ENCODE peak calls at places on chromosomes 3 and 15, in six cellular contexts. O, J, V, E, B and C are unnamed samples.

GRCh38 chr15:101469520-101470288 is 19.8 kb downstream of the PCSK6 start:
- DNase-seq in O (no peak), J (no peak), V (no peak), E (peak; percentile 52), B (no peak), C (no peak)

GRCh38 chr3:116806351-116806750 is 96.8 kb downstream of the TUSC7 start:
- DNase-seq in O (no peak), J (no peak), V (no peak), E (no peak), B (no peak), C (no peak)

GRCh38 chr15:51727141-51727897 is 10.1 kb downstream of the LYSMD2 start:
- DNase-seq in O (no peak), J (no peak), V (no peak), E (no peak), B (no peak), C (no peak)

GRCh38 chr3:79086514-79086913 is 681.3 kb downstream of the ROBO1 start:
- DNase-seq in O (peak; percentile 8), J (peak; percentile 31), V (peak; percentile 63), E (peak; percentile 62), B (peak; percentile 32), C (no peak)

GRCh38 chr15:42159381-42160015 is 3.1 kb upstream of the PLA2G4F start:
- DNase-seq in O (no peak), J (peak; percentile 26), V (no peak), E (no peak), B (no peak), C (no peak)

GRCh38 chr3:36729204-36730056 is 34.9 kb downstream of the DCLK3 start:
- DNase-seq in O (peak; percentile 39), J (no peak), V (no peak), E (no peak), B (peak; percentile 27), C (no peak)

GRCh38 chr3:112303811-112304325 is 9.9 kb upstream of the SLC9C1 start:
- DNase-seq in O (no peak), J (no peak), V (peak; percentile 51), E (no peak), B (no peak), C (no peak)

GRCh38 chr3:50411229-50411628 is 51.9 kb upstream of the TMEM115 start:
- DNase-seq in O (no peak), J (no peak), V (no peak), E (no peak), B (no peak), C (no peak)

GRCh38 chr3:128311441-128311844 is 155.2 kb downstream of the DNAJB8 start:
- DNase-seq in O (no peak), J (no peak), V (peak; percentile 20), E (no peak), B (no peak), C (no peak)

GRCh38 chr3:156576887-156577427 is 22.0 kb upstream of the SSR3 start:
- DNase-seq in O (no peak), J (no peak), V (no peak), E (no peak), B (no peak), C (no peak)

GRCh38 chr15:99741835-99742234 is 8.6 kb upstream of the LYSMD4 start:
- DNase-seq in O (no peak), J (no peak), V (peak; percentile 10), E (no peak), B (no peak), C (no peak)

GRCh38 chr3:52176951-52177700 is 20.8 kb upstream of the ALAS1 start:
- DNase-seq in O (no peak), J (peak; percentile 72), V (no peak), E (peak; percentile 46), B (no peak), C (peak; percentile 58)

GRCh38 chr3:197154-197855 is 742 bp downstream of the CHL1 start:
- DNase-seq in O (no peak), J (no peak), V (peak; percentile 81), E (peak; percentile 66), B (no peak), C (peak; percentile 53)

GRCh38 chr15:31446546-31446945 is 119.9 kb downstream of the KLF13 start:
- DNase-seq in O (no peak), J (no peak), V (peak; percentile 2), E (no peak), B (no peak), C (no peak)

GRCh38 chr15:85306946-85307686 is 73.3 kb upstream of the AKAP13 start:
- DNase-seq in O (no peak), J (peak; percentile 39), V (no peak), E (no peak), B (no peak), C (no peak)

GRCh38 chr3:119808843-119809242 is 26.9 kb downstream of the NR1I2 start:
- DNase-seq in O (no peak), J (no peak), V (no peak), E (no peak), B (no peak), C (no peak)

GRCh38 chr3:43266995-43267394 is 19.3 kb upstream of the SNRK start:
- DNase-seq in O (no peak), J (no peak), V (no peak), E (no peak), B (no peak), C (no peak)

GRCh38 chr3:102059145-102059943 is 210.0 kb downstream of the NFKBIZ start:
- DNase-seq in O (no peak), J (no peak), V (no peak), E (no peak), B (no peak), C (no peak)

GRCh38 chr15:25710184-25710583 is 152.9 kb downstream of the ATP10A start:
- DNase-seq in O (no peak), J (peak; percentile 35), V (peak; percentile 89), E (peak; percentile 68), B (no peak), C (peak; percentile 60)

GRCh38 chr3:129890125-129890524 is 3.4 kb downstream of the TMCC1 start:
- DNase-seq in O (no peak), J (no peak), V (no peak), E (no peak), B (no peak), C (no peak)

GRCh38 chr3:108329087-108329486 is 32.7 kb downstream of the HHLA2 start:
- DNase-seq in O (no peak), J (no peak), V (no peak), E (no peak), B (no peak), C (no peak)

GRCh38 chr3:58206406-58207011 is 4.3 kb downstream of the DNASE1L3 start:
- DNase-seq in O (no peak), J (no peak), V (no peak), E (no peak), B (no peak), C (no peak)
- H3K4me3 ChIP-seq in O (no peak overlapping the region), J (no peak overlapping the region), V (no peak overlapping the region), E (no peak overlapping the region), B (no peak overlapping the region), C (no peak overlapping the region)

GRCh38 chr15:58473720-58474119 is 41.9 kb downstream of the LIPC start:
- DNase-seq in O (no peak), J (no peak), V (no peak), E (no peak), B (no peak), C (no peak)

GRCh38 chr15:58472221-58472620 is 40.4 kb downstream of the LIPC start:
- DNase-seq in O (no peak), J (no peak), V (no peak), E (no peak), B (no peak), C (no peak)

GRCh38 chr15:58471341-58471740 is 39.5 kb downstream of the LIPC start:
- DNase-seq in O (no peak), J (no peak), V (no peak), E (no peak), B (no peak), C (no peak)

GRCh38 chr15:58474741-58475323 is 43.0 kb downstream of the LIPC start:
- DNase-seq in O (no peak), J (no peak), V (no peak), E (no peak), B (no peak), C (no peak)

DNA sequence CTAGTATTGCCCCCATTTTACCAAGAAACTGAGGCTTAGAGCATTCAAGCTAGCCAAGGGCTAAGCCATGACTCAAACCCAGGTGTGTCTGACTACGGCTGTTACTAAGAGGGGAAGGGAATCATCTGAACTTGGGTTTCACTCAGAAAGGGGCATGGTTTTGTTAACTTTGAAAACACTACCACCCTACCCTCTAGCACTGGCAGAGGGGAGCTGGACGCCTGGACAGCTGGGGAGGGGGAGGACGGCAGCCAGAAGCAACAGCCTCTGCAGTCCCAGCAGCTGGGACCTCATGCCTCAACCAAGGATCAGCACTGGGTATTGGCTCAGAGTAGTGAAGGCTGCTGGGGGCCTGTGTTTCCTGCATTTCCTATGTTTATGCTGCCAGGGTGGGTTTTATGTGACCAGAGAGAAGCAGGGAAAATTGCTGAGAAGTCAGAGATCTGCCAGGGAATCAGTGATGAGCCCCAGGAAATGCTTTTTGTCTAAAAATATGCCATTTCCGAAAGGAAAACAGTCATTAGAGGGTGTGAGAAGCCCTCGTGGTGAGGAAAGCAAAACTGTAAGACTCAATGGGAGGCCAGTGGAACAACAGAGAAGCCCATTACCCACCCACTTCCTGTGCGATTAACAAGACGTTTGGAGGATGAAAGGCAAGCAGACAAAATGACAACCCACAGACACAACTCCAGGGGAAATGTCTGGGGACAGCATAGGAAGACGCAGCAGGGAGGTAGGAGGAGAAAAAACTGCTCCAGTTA is 41.2 kb downstream of the LIPC start:
- DNase-seq in O (no peak), J (no peak), V (no peak), E (no peak), B (no peak), C (no peak)
- TF ChIP-seq POLR2AphosphoS5 in O (no peak), J (no peak), V (no peak), E (no peak), B (no peak), C (no peak)

GRCh38 chr15:43791993-43792760 is at the start of gene SERF2:
- DNase-seq in O (peak; percentile 98), J (peak; percentile 100), V (peak; percentile 99), E (peak; percentile 100), B (peak; percentile 97), C (peak; percentile 100)

GRCh38 chr15:43792761-43793493 is 807 bp downstream of the SERF2 start:
- DNase-seq in O (no peak), J (no peak), V (no peak), E (no peak), B (no peak), C (no peak)

GRCh38 chr15:43794269-43795037 is 2.3 kb downstream of the SERF2 start:
- DNase-seq in O (no peak), J (no peak), V (no peak), E (no peak), B (no peak), C (no peak)

GRCh38 chr15:43793647-43794046 is 1.5 kb downstream of the SERF2 start:
- DNase-seq in O (no peak), J (no peak), V (no peak), E (no peak), B (no peak), C (no peak)

DNA sequence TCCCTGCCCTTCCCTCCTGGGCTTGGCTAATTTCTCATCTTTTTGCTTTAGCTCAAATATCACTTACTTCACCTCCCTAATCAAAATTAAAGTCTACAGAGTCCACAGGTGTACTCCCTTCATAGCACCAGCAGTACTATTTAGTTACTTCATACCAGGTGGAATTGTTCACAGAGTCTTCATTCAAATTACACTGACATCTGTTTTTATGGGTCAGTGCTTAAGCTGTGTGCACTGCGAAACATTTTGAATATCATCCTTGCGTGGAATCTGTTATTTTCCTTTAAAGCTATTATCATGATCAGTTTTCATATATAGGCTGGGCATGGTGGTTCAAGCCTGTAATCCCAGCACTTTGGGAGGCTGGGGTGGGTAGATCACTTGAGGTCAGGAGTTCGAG is 2.7 kb upstream of the SERF2 start:
- DNase-seq in O (no peak), J (no peak), V (no peak), E (no peak), B (no peak), C (no peak)
- H3K4me3 ChIP-seq in O (no peak overlapping the region), J (no peak overlapping the region), V (no peak overlapping the region), E (no peak overlapping the region), B (no peak overlapping the region), C (no peak overlapping the region)

GRCh38 chr3:45123841-45124269 is 22.3 kb downstream of the CDCP1 start:
- DNase-seq in O (peak; percentile 88), J (no peak), V (no peak), E (no peak), B (peak; percentile 92), C (no peak)
- TF ChIP-seq POLR2AphosphoS5 in O (peak; percentile 58), J (no peak), V (no peak), E (no peak), B (no peak), C (no peak)